ENCODE peak calls at places on chromosomes 1 and 21, in four cellular contexts. K, B, X and U are unnamed samples.

GRCh38 chr1:60936052-60936619 is 146.2 kb upstream of the NFIA start:
- DNase-seq in K (no peak), B (no peak), X (no peak), U (no peak)

GRCh38 chr1:209157514-209158285 is 425.8 kb upstream of the CAMK1G start:
- DNase-seq in K (no peak), B (no peak), X (no peak), U (no peak)

GRCh38 chr1:157154940-157155514 is 16.8 kb upstream of the ETV3 start:
- DNase-seq in K (peak; percentile 75), B (peak; percentile 72), X (no peak), U (no peak)

GRCh38 chr1:231053493-231054162 is 13.6 kb upstream of the FAM89A start:
- DNase-seq in K (no peak), B (peak; percentile 23), X (peak; percentile 4), U (no peak)

GRCh38 chr1:25952851-25953401 is 44.9 kb downstream of the PAFAH2 start:
- DNase-seq in K (no peak), B (no peak), X (no peak), U (no peak)

GRCh38 chr1:108142773-108143394 is 57.3 kb downstream of the SLC25A24 start:
- DNase-seq in K (peak; percentile 39), B (no peak), X (no peak), U (no peak)

GRCh38 chr1:12617511-12617900 is 504 bp downstream of the DHRS3 start:
- DNase-seq in K (no peak), B (peak; percentile 36), X (no peak), U (no peak)

GRCh38 chr1:236143104-236143948 is 987 bp downstream of the GPR137B start:
- DNase-seq in K (no peak), B (no peak), X (no peak), U (peak; percentile 42)

GRCh38 chr1:95117207-95118018 is at the start of gene TLCD4:
- DNase-seq in K (peak; percentile 77), B (peak; percentile 25), X (no peak), U (peak; percentile 88)

GRCh38 chr21:45293726-45294401 is 6.2 kb upstream of the POFUT2 start:
- DNase-seq in K (no peak), B (no peak), X (no peak), U (no peak)

GRCh38 chr1:206706298-206706791 is 21.6 kb downstream of the MAPKAPK2 start:
- DNase-seq in K (no peak), B (no peak), X (no peak), U (no peak)
- TF ChIP-seq TARDBP in K (no peak), B (no peak), X (no peak), U (no peak)

GRCh38 chr1:39258146-39258924 is 53.8 kb downstream of the MACF1 start:
- DNase-seq in K (peak; percentile 83), B (peak; percentile 65), X (no peak), U (peak; percentile 82)
- TF ChIP-seq SP1 in K (no peak), B (no peak), X (no peak), U (no peak)

GRCh38 chr1:31370021-31370420 is 2.9 kb downstream of the FABP3 start:
- DNase-seq in K (no peak), B (no peak), X (no peak), U (no peak)

GRCh38 chr1:31372051-31372450 is 825 bp downstream of the FABP3 start:
- DNase-seq in K (no peak), B (no peak), X (no peak), U (peak; percentile 13)

GRCh38 chr1:31372961-31373896 is at the start of gene FABP3:
- DNase-seq in K (peak; percentile 85), B (peak; percentile 71), X (no peak), U (peak; percentile 77)

GRCh38 chr1:31371121-31371520 is 1.8 kb downstream of the FABP3 start:
- DNase-seq in K (no peak), B (no peak), X (no peak), U (no peak)

DNA sequence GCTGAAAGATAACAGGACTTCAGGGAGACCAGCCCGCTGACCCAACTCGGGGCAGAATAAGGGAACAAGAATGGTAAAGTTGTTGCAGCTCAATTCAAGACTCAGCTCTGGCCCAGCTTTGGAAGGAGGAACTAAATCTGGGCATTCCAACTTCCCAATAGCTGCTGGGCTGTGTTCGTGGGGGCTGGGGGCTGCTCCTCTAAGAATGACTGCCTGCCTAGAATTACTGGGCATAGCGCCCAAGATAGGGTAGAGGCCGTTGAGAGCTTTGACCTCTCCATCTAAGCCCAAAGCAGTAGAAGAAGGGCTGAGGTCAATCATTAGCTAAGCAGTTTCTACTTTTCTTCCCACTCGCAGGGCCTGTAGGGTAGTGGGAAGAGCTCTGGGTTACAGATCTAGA is 1.3 kb downstream of the FABP3 start:
- DNase-seq in K (no peak), B (peak; percentile 20), X (no peak), U (peak; percentile 7)
- TF ChIP-seq TARDBP in K (no peak), B (no peak), X (no peak), U (no peak)

DNA sequence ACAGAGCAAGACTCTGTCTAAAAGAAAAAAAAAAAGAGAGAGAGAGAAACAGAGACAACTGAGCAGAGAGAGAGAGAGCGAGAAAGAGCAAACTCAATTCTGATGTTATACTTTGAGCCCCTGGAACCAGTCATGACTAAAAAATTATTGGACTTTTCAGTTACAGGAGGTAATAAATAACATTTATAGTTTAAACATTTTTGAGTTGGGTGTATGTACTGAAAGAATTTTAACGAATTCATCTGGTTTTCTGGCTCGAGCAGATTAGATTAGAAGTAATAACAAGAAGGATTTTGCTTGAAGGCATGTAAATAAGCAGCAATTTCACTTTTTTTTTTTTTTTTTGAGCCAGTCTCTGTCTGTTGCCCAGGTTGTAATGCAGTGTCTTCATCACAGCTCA is 20.0 kb upstream of the PSMA5 start:
- DNase-seq in K (no peak), B (no peak), X (no peak), U (no peak)
- TF ChIP-seq SP1 in K (no peak), B (no peak), X (no peak), U (no peak)

GRCh38 chr1:164823486-164824279 is 264.7 kb downstream of the PBX1 start:
- DNase-seq in K (no peak), B (no peak), X (no peak), U (no peak)
- TF ChIP-seq TARDBP in K (no peak), B (no peak), X (no peak), U (no peak)

DNA sequence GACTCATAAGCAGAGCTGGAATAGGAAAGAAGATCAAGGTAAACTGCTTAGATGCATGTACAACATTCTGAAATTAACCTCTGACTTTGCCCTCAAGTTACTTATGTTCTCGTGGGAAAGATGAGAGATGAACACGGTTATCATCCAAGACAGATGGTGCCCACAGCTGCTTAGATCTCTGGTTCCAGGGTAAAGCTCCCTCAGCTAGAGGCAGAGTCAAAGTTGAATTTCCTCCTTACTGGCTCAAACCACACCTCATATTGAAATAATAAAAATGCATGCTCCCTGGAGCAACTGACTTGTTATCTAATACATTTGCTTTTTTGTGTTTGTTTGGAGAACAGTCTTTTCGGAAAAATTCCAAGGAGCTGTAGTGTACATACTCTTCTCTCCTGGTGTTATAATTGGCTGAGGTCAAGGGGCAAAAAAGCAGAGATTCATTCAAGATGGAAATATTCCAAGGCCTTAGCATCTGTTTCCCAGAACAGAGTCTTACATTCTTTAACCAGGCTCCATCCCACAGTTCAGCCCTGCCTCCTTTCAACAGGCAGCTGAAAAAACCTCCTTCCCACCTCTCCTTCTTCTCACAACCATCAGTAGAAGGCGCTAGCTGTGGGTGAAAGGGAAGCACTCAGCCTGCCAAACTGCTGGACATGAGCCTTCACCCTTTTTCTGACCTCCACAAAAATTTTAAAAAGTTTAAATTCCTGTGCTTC is 43.6 kb upstream of the FMO2 start:
- DNase-seq in K (no peak), B (no peak), X (no peak), U (no peak)
- TF ChIP-seq SP1 in K (no peak), B (no peak), X (no peak), U (no peak)